ENCODE peak calls at places on chromosome 5, in six cellular contexts. B is SIG-M5; H is SHP77; Q is GM18507; D is central memory CD4-positive, alpha-beta T cell; E is RWPE1. F is an unnamed sample.
A peak's percentile ranks its signal among the peaks of the same experiment; 100 is the strongest.

GRCh38 chr5:136087961-136088871 is 44.4 kb upstream of the SMAD5 start:
- DNase-seq in H (no peak), D (no peak), E (peak; percentile 51), B (no peak), Q (no peak), F (peak; percentile 81)

GRCh38 chr5:10913846-10914245 is 152.8 kb upstream of the DAP start:
- DNase-seq in Q (no peak), H (peak; percentile 70), B (peak; percentile 89), D (no peak), E (peak; percentile 54), F (no peak)

GRCh38 chr5:105616599-105616998 is 2054.0 kb upstream of the NUDT12 start:
- DNase-seq in B (no peak), H (no peak), Q (no peak), D (no peak), E (no peak), F (no peak)

GRCh38 chr5:56148453-56148971 is 84.6 kb downstream of the ANKRD55 start:
- DNase-seq in D (peak; percentile 28), E (no peak), H (peak; percentile 4), B (no peak), Q (peak; percentile 47), F (no peak)

GRCh38 chr5:93915142-93915553 is 173.7 kb upstream of the POU5F2 start:
- DNase-seq in B (no peak), D (peak; percentile 23), Q (peak; percentile 1), H (peak; percentile 43), E (no peak), F (no peak)

GRCh38 chr5:87329114-87329513 is 61.4 kb downstream of the RASA1 start:
- DNase-seq in Q (no peak), D (no peak), E (no peak), B (no peak), H (no peak), F (no peak)

GRCh38 chr5:179827684-179828083 is 7.0 kb downstream of the SQSTM1 start:
- DNase-seq in D (no peak), Q (no peak), B (peak; percentile 82), H (no peak), E (peak; percentile 41), F (peak; percentile 84)

GRCh38 chr5:143066556-143067281 is 296.5 kb downstream of the ARHGAP26 start:
- DNase-seq in B (no peak), H (peak; percentile 56), D (no peak), E (no peak), Q (no peak), F (peak; percentile 36)

GRCh38 chr5:77628840-77629552 is 9.5 kb downstream of the OTP start:
- DNase-seq in D (no peak), E (no peak), B (no peak), H (peak; percentile 22), Q (no peak), F (no peak)

GRCh38 chr5:22900801-22901310 is 47.7 kb upstream of the CDH12 start:
- DNase-seq in Q (no peak), B (no peak), E (no peak), D (no peak), H (no peak), F (no peak)

GRCh38 chr5:166441-167372 is 24.6 kb upstream of the LRRC14B start:
- DNase-seq in Q (no peak), D (no peak), B (no peak), H (no peak), E (no peak), F (no peak)

GRCh38 chr5:53318303-53318702 is 162.1 kb upstream of the FST start:
- DNase-seq in H (no peak), B (no peak), E (no peak), Q (no peak), D (no peak), F (no peak)